ENCODE peak calls at places on chromosome 22, in five cellular contexts. V is SK-N-SH, T is H1, C is K562, Z is HCT116. M is an unnamed sample.

GRCh38 chr22:18060646-18061620 is 16.9 kb upstream of the PEX26 start:
- DNase-seq in V (no peak), T (no peak), C (no peak), Z (no peak), M (no peak)

GRCh38 chr22:19131685-19132015 is 542 bp downstream of the TSSK2 start:
- DNase-seq in V (no peak), T (no peak), C (no peak), Z (no peak), M (no peak)

GRCh38 chr22:19038164-19038546 is 84.1 kb downstream of the DGCR2 start:
- DNase-seq in V (no peak), T (no peak), C (no peak), Z (no peak), M (no peak)

GRCh38 chr22:37057226-37057625 is 5.7 kb downstream of the KCTD17 start:
- DNase-seq in V (no peak), T (no peak), C (no peak), Z (no peak), M (no peak)

GRCh38 chr22:38135133-38135706 is 24.7 kb upstream of the BAIAP2L2 start:
- DNase-seq in V (no peak), T (no peak), C (no peak), Z (peak), M (no peak)

GRCh38 chr22:30561402-30562154 is 12.9 kb downstream of the GAL3ST1 start:
- DNase-seq in V (no peak), T (no peak), C (no peak), Z (no peak), M (no peak)

GRCh38 chr22:37752189-37753061 is 55.3 kb upstream of the GCAT start:
- DNase-seq in V (peak), T (no peak), C (no peak), Z (peak), M (no peak)

GRCh38 chr22:30636226-30637077 is 871 bp downstream of the SLC35E4 start:
- DNase-seq in V (peak), T (no peak), C (no peak), Z (no peak), M (peak)

GRCh38 chr22:29225422-29226090 is 19.9 kb downstream of the EMID1 start:
- DNase-seq in V (peak), T (no peak), C (no peak), Z (no peak), M (no peak)

GRCh38 chr22:19086944-19087343 is 35.3 kb downstream of the DGCR2 start:
- DNase-seq in V (no peak), T (no peak), C (no peak), Z (no peak), M (no peak)

GRCh38 chr22:42805016-42805997 is 51.8 kb downstream of the ARFGAP3 start:
- DNase-seq in V (peak), T (no peak), C (no peak), Z (no peak), M (peak)
- TF ChIP-seq JUND in V (no peak), T (no peak), C (no peak), Z (no peak), M (no peak)

GRCh38 chr22:46081831-46082210 is 68.5 kb upstream of the PPARA start:
- DNase-seq in V (no peak), T (no peak), C (no peak), Z (no peak), M (no peak)
- TF ChIP-seq JUND in V (no peak), T (no peak), C (no peak), Z (no peak), M (no peak)

GRCh38 chr22:40107244-40107643 is 70.5 kb upstream of the TNRC6B start:
- DNase-seq in V (no peak), T (no peak), C (no peak), Z (no peak), M (no peak)

GRCh38 chr22:40111451-40111850 is 66.3 kb upstream of the TNRC6B start:
- DNase-seq in V (no peak), T (no peak), C (no peak), Z (no peak), M (no peak)

GRCh38 chr22:40105755-40106154 is 72.0 kb upstream of the TNRC6B start:
- DNase-seq in V (no peak), T (no peak), C (no peak), Z (no peak), M (no peak)

GRCh38 chr22:40112595-40112994 is 65.1 kb upstream of the TNRC6B start:
- DNase-seq in V (no peak), T (no peak), C (no peak), Z (no peak), M (no peak)

GRCh38 chr22:40107756-40108437 is 69.8 kb upstream of the TNRC6B start:
- DNase-seq in V (no peak), T (no peak), C (no peak), Z (no peak), M (peak)
- TF ChIP-seq JUND in V (no peak), T (no peak), C (no peak), Z (no peak), M (no peak)

DNA sequence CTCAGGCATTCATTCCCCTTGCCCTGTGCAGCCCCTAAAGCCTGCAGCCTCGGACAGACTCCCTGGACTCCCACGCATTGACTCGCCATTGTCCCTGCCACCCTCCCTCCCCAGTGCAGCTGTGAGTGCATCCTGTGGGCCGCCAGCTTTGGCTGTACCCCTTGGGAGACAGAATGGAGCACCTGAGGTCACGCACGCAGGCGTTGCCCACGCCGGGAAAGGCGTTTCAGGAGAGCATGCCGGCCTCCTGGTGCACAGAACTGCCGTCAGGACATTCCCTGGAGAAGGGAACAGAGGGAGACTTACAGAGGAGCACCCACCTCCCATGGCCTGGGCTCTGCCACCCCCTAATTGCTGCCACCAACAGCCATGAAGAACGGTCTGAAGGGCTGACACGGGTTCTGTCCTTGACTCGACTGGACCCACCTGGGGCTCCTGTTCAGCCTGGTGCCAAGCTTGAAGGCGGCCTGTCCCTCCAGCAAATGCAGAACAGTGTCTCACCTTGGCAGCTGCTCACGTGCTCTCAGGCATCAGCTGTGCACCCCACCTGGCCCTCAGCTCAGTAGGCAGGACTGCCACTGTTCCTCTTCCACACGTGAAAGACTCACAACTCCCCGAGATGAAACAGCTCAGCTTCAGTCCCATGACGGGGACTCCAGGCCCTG is 503.8 kb downstream of the BRD1 start:
- DNase-seq in V (no peak), T (no peak), C (no peak), Z (no peak), M (no peak)
- TF ChIP-seq JUND in V (no peak), T (no peak), C (no peak), Z (no peak), M (no peak)

GRCh38 chr22:46547883-46548244 is 10.4 kb upstream of the CELSR1 start:
- DNase-seq in V (no peak), T (no peak), C (no peak), Z (no peak), M (no peak)

GRCh38 chr22:46546466-46547178 is 9.2 kb upstream of the CELSR1 start:
- DNase-seq in V (no peak), T (no peak), C (no peak), Z (no peak), M (no peak)

GRCh38 chr22:46549565-46549840 is 12.1 kb upstream of the CELSR1 start:
- DNase-seq in V (no peak), T (no peak), C (no peak), Z (no peak), M (no peak)

GRCh38 chr22:46545041-46545796 is 7.8 kb upstream of the CELSR1 start:
- DNase-seq in V (no peak), T (no peak), C (no peak), Z (no peak), M (no peak)

GRCh38 chr22:46547179-46547882 is 9.9 kb upstream of the CELSR1 start:
- DNase-seq in V (no peak), T (no peak), C (no peak), Z (no peak), M (no peak)
- TF ChIP-seq JUND in V (peak), T (no peak), C (no peak), Z (no peak), M (no peak)

GRCh38 chr22:24500251-24500820 is 5.2 kb downstream of the UPB1 start:
- DNase-seq in V (no peak), T (no peak), C (no peak), Z (no peak), M (no peak)

GRCh38 chr22:24499706-24500105 is 4.6 kb downstream of the UPB1 start:
- DNase-seq in V (no peak), T (no peak), C (no peak), Z (no peak), M (no peak)

GRCh38 chr22:24496661-24497060 is 1.5 kb downstream of the UPB1 start:
- DNase-seq in V (peak), T (no peak), C (no peak), Z (no peak), M (no peak)

GRCh38 chr22:24497879-24498278 is 2.7 kb downstream of the UPB1 start:
- DNase-seq in V (no peak), T (no peak), C (no peak), Z (no peak), M (no peak)

DNA sequence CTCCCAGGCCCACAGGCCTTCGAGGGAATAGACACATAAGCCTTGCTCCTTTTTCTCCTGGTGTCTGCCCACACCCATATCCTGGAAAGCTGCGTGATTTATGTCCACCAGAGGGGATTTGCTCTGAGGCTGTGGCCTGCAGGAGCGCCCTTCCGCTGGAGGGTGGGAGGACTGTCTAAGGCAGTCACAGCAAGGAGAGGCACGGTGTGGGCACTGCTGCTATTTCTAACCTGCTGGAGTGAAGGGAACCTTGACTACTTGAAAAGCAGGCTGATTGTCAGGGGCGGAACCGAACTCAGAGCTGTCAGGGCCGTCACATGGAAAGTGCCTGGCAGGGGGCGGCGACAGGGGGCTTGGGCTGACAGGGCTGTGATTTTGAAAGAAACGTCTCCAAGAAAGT is 3.7 kb downstream of the UPB1 start:
- DNase-seq in V (no peak), T (no peak), C (no peak), Z (no peak), M (no peak)
- TF ChIP-seq JUND in V (no peak), T (no peak), C (no peak), Z (no peak), M (no peak)

GRCh38 chr22:24875862-24876506 is 70.0 kb downstream of the SGSM1 start:
- DNase-seq in V (no peak), T (peak), C (peak), Z (no peak), M (no peak)
- TF ChIP-seq JUND in V (no peak), T (no peak), C (no peak), Z (no peak), M (no peak)

M was measured in T47D.